ENCODE peak calls at places on chromosome 19, in four cellular contexts. Y is IMR-90, G is AG09319, B is brain microvascular endothelial cell. S is an unnamed sample.

GRCh38 chr19:52415711-52416110 is 13.2 kb upstream of the ZNF534 start:
- DNase-seq in Y (no peak), G (no peak), B (no peak), S (no peak)

GRCh38 chr19:13718733-13719132 is 45.6 kb upstream of the MRI1 start:
- DNase-seq in Y (peak), G (peak), B (peak), S (no peak)

GRCh38 chr19:5792224-5792623 is 1.3 kb upstream of the DUS3L start:
- DNase-seq in Y (no peak), G (peak), B (no peak), S (no peak)

GRCh38 chr19:12333162-12334159 is at the start of gene ZNF563:
- DNase-seq in Y (peak), G (peak), B (peak), S (peak)

GRCh38 chr19:51777570-51778460 is 16.8 kb downstream of the FPR2 start:
- DNase-seq in Y (peak), G (peak), B (peak), S (peak)

GRCh38 chr19:36915992-36916830 is at the start of the genes ZNF568 and ZNF829:
- DNase-seq in Y (peak), G (peak), B (peak), S (peak)

GRCh38 chr19:5621945-5622464 is 571 bp downstream of the SAFB2 start:
- DNase-seq in Y (no peak), G (no peak), B (no peak), S (peak)

GRCh38 chr19:18417250-18418033 is 1.8 kb upstream of the SSBP4 start:
- DNase-seq in Y (peak), G (no peak), B (peak), S (peak)

GRCh38 chr19:35306473-35307246 is 14.7 kb downstream of the MAG start:
- DNase-seq in Y (no peak), G (no peak), B (no peak), S (peak)

GRCh38 chr19:5231857-5232503 is 108.6 kb downstream of the PTPRS start:
- DNase-seq in Y (no peak), G (no peak), B (no peak), S (no peak)

GRCh38 chr19:54620464-54620863 is 9.8 kb upstream of the LILRB1 start:
- DNase-seq in Y (no peak), G (no peak), B (no peak), S (no peak)

GRCh38 chr19:13707901-13708300 is 56.4 kb upstream of the MRI1 start:
- DNase-seq in Y (no peak), G (peak), B (no peak), S (no peak)

GRCh38 chr19:49790866-49791265 is 22.2 kb downstream of the FUZ start:
- DNase-seq in Y (peak), G (peak), B (no peak), S (no peak)

GRCh38 chr19:10820173-10820572 is 15.8 kb downstream of the TMED1 start:
- DNase-seq in Y (no peak), G (no peak), B (no peak), S (no peak)

GRCh38 chr19:18203408-18203862 is 407 bp downstream of the RAB3A start:
- DNase-seq in Y (no peak), G (no peak), B (no peak), S (no peak)

GRCh38 chr19:35845215-35846037 is 6.9 kb downstream of the NPHS1 start:
- DNase-seq in Y (no peak), G (no peak), B (no peak), S (no peak)

GRCh38 chr19:38867176-38867780 is 10.8 kb downstream of the RINL start:
- DNase-seq in Y (no peak), G (no peak), B (no peak), S (no peak)

GRCh38 chr19:16161848-16162247 is 11.5 kb downstream of the CIB3 start:
- DNase-seq in Y (peak), G (peak), B (peak), S (no peak)

GRCh38 chr19:5196832-5197231 is 143.8 kb downstream of the PTPRS start:
- DNase-seq in Y (no peak), G (no peak), B (no peak), S (no peak)

GRCh38 chr19:51207747-51208146 is 17.1 kb upstream of the CD33 start:
- DNase-seq in Y (no peak), G (no peak), B (no peak), S (no peak)

GRCh38 chr19:40294560-40294959 is 9.4 kb upstream of the AKT2 start:
- DNase-seq in Y (no peak), G (no peak), B (no peak), S (no peak)

GRCh38 chr19:12733369-12733896 is 1.1 kb downstream of the TRIR start:
- DNase-seq in Y (peak), G (no peak), B (no peak), S (peak)

GRCh38 chr19:39297931-39298634 is 1.9 kb downstream of the IFNL1 start:
- DNase-seq in Y (no peak), G (no peak), B (no peak), S (no peak)

GRCh38 chr19:16462757-16463250 is 9.0 kb downstream of the EPS15L1 start:
- DNase-seq in Y (peak), G (no peak), B (no peak), S (no peak)

GRCh38 chr19:35524181-35524838 is 3.8 kb downstream of the SBSN start:
- DNase-seq in Y (no peak), G (no peak), B (no peak), S (no peak)

DNA sequence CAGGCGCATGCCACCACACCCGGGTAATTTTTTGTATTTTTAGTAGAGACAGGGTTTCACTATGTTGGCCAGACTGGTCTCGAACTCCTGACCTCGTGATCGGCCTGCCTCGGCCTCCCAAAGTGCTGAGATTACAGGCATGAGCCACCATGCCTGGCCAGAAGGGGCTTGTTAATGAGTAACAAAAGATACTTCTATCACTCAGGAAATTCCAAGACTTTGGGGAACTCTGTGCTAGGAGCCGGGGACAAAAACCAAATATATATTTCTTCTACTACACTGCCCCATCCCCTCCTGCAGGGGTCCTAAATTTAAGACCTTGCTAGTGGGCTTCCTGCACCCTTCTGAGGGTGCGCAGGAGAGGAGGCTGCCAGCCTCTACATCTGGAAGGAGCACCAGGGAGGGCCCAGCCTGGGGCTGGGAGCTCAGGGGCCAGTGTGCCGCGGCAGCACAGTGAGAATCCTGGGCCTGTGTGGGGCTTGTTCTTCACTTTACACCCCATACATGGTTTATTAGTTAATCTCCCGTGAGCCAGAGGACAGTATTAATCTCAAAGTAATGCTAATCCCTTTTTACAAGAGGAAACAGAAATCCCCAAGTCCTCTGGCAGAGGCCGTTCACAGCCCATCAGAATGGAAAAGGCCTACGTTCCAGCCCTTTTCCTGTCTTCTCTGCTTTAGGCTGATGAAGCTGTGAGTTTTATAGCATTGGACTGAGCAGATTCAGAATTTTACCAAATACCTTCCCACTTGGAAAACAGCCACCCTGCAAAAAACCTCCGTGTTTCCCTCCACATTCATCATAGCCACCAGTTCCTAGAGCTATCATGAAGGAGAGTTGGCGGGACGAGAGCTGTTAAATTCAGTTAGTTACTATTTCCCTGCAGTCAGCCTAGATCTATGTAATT is 44.4 kb upstream of the NPAS1 start:
- DNase-seq in Y (no peak), G (no peak), B (no peak), S (no peak)
- TF ChIP-seq CTCF in Y (no peak), G (no peak), B (no peak), S (no peak)

DNA sequence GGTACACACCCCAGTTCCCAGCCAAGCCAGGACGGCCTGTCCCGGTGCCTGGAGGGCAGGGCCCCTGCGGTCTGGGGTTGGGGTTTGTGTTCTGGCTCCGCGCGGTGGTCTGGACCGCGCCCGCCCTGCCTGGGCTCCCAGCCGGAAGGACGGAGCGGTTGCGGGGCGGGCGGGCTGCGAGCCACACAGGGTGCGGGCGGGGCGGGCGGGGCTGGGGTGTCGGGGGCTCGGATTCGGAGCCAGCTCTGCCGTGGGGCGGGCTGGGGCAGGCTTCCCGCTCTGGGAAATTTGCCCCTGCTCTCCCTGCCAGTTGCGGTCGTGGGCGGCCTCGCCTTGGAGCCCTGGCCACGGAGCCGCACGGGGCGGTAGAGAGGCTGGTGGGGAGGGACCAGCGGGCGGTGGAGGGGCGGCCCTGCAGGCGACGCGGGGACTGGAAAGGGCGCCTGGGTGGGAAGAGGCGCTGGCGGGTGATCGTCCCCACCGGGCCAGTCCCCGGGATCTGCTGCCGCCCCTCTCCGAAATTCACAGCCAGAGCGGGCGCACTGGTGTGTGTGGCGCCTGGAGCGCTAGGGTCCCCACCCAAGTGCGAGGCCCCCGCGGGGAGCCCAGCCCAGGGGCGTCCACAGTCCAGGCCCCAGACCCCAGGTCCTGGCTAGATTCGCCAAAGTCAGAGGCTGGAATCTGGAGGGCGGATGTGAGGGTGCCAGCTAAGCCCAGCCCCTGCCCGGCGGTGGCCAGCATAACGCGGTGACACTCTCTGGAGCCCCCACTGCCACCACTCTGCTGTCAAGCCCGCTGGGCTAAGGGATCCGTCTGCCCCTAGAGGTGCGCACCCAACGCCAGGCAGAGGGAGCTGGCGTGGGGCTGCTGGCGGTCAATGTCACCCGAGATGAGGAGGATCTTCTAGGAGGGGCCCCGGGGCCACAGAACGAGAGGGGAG is 11.0 kb upstream of the ZNF492 start:
- DNase-seq in Y (no peak), G (no peak), B (no peak), S (no peak)
- TF ChIP-seq CTCF in Y (no peak), G (no peak), B (no peak), S (no peak)

GRCh38 chr19:30696514-30696913 is 324.3 kb downstream of the ZNF536 start:
- DNase-seq in Y (peak), G (no peak), B (no peak), S (no peak)
- TF ChIP-seq CTCF in Y (peak), G (peak), B (peak), S (no peak)

DNA sequence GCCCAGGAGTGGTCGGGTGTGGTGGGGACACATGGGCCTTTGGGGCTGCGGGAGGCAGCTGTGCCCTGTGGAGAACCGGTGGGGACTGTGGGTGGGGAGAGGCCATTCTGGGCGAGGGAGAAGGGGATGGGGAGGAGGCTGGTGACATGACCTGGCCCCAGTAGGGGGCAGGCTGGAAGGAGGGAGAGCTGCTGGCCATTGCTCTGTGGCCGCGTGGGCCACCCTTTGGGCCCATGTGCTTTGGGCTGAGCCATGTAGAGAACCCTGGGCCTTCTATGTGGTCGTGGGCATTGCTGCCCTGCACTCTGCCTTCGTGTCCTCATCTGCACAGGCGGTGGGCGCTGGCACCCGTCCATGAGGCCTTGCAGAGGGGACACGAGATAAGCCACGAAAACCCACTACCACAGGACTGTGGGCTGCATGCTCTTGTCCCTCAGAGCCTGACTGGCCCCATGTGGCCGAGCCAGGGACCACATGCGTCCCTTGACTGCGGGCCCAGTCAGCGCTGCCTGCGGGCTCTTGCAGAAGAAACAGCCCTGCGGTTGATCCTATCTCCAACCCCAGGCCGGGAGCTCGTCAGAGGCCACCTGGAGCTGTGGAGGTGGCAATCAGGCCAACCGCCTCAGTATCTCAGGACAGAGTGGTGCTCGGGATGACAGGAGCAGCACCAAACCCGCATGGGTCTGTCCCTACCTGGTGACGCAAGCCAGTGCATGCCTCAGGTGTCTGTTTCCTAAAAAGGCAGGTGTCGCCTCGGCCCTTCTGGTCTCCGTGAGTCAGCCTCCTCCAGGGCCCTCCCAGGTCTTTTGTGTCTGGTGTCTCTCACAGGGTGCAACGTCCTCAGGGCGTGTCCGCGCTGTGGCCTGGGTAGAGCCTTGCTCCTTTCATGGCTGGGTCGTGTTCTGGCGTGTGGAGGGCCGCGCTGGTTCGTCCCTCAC is 14.3 kb downstream of the FZR1 start:
- DNase-seq in Y (no peak), G (no peak), B (no peak), S (no peak)
- TF ChIP-seq CTCF in Y (no peak), G (no peak), B (peak), S (no peak)

GRCh38 chr19:19661675-19662251 is 1.7 kb downstream of the ATP13A1 start:
- DNase-seq in Y (no peak), G (no peak), B (no peak), S (peak)

GRCh38 chr19:19662866-19663291 is 597 bp downstream of the ATP13A1 start:
- DNase-seq in Y (peak), G (no peak), B (no peak), S (no peak)

GRCh38 chr19:19661141-19661674 is 2.3 kb downstream of the ATP13A1 start:
- DNase-seq in Y (no peak), G (no peak), B (no peak), S (no peak)

GRCh38 chr19:19662344-19662743 is 1.1 kb downstream of the ATP13A1 start:
- DNase-seq in Y (no peak), G (no peak), B (no peak), S (no peak)

DNA sequence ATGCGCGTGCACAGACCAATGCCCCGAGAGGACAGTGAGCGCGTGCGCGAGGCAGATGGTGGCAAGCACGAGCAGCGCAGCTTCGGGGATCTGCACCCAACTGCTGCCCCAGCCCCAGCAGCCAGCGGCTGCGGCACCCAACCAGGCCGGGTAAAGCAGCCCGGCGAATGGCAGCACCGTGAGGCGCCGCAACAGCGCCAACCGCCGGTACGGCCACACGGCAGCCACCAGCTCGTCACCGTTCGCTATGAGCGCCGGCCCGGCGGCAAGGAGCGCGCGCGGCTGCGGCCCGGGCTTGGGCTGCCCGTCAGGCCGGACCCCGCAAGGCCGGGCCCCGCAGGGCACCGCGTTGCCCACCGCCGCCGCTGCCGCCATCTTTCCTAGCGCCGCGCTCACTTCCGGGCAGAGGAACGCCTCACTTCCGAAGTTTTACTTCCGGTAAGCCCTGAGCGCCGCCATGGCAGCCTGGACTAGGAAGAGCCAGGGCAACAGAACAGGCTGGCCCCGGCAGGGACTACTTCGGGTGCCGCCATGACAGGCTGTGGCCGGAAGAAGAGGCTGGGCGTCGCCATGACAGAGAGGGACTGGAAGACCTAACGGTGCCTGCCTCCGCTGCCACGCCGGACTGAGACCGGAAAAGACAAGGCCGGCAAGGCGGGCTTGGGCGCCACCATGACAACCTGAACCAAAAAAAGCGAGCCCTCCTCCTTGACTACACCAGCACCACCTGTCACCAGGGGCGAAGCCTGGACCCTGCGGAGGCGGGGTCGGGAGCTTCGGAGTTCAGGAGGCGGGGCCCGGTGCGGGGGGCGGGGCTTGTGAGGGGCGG is at the start of gene ATP13A1:
- DNase-seq in Y (peak), G (peak), B (peak), S (peak)
- TF ChIP-seq CTCF in Y (no peak), G (peak), B (peak), S (peak)

GRCh38 chr19:48445256-48445605 is 552 bp upstream of the GRWD1 start:
- DNase-seq in Y (peak), G (peak), B (peak), S (peak)

GRCh38 chr19:48444933-48445194 is 919 bp upstream of the GRWD1 start:
- DNase-seq in Y (no peak), G (no peak), B (no peak), S (no peak)

GRCh38 chr19:48445606-48446481 is at the start of gene GRWD1:
- DNase-seq in Y (peak), G (peak), B (peak), S (peak)

GRCh38 chr19:48448563-48448962 is 2.8 kb downstream of the GRWD1 start:
- DNase-seq in Y (no peak), G (no peak), B (no peak), S (no peak)

DNA sequence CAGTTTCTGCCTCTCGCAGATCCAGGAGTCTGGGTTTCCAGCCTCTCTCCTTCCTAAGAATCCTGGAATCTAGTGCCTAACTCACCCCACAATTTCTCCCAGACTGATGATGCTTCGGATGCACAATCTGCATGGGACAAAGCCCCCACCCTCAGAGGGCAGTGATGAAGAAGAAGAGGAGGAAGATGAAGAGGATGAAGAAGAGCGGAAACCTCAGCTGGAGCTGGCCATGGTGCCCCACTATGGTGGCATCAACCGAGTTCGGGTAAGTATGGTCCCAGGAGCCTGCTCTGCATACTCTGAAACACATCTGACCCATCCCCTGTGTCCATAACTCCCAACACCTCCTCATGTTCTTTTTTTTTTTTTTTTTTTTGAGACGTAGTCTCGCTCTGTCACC is 796 bp downstream of the GRWD1 start:
- DNase-seq in Y (no peak), G (no peak), B (no peak), S (no peak)
- TF ChIP-seq CTCF in Y (no peak), G (no peak), B (no peak), S (no peak)

S was measured in GM10248.